ENCODE peak calls at places on chromosome 5, in seven cellular contexts. G, C, H, Y, O, A and X are unnamed samples.

GRCh38 chr5:112228672-112229071 is 190.4 kb downstream of the EPB41L4A start:
- DNase-seq in G (no peak), A (no peak), Y (peak; percentile 15), O (no peak), C (peak; percentile 47), H (peak; percentile 3), X (peak; percentile 92)

GRCh38 chr5:11555171-11555570 is 349.1 kb downstream of the CTNND2 start:
- DNase-seq in H (no peak), A (no peak), G (no peak), O (no peak), C (no peak), Y (no peak), X (no peak)

GRCh38 chr5:25568989-25569625 is 924.3 kb upstream of the CDH10 start:
- DNase-seq in H (no peak), G (no peak), C (no peak), Y (no peak), A (no peak), O (no peak), X (no peak)

GRCh38 chr5:16669776-16670175 is 53.0 kb upstream of the RETREG1 start:
- DNase-seq in O (no peak), A (no peak), G (no peak), C (no peak), Y (peak; percentile 62), H (peak; percentile 17), X (no peak)

GRCh38 chr5:54180616-54181015 is 129.8 kb downstream of the ARL15 start:
- DNase-seq in A (no peak), O (no peak), Y (peak; percentile 47), G (peak; percentile 30), H (peak; percentile 36), C (no peak), X (no peak)

GRCh38 chr5:139808481-139809330 is 13.1 kb downstream of the PSD2 start:
- DNase-seq in G (peak; percentile 86), O (peak; percentile 71), Y (peak; percentile 2), H (peak; percentile 20), C (peak; percentile 24), A (no peak), X (no peak)

GRCh38 chr5:160369990-160370712 is at the start of gene C1QTNF2:
- DNase-seq in H (peak; percentile 67), G (peak; percentile 68), O (no peak), Y (peak; percentile 43), A (no peak), C (peak; percentile 67), X (peak; percentile 22)

GRCh38 chr5:154505567-154505966 is 27.5 kb upstream of the HAND1 start:
- DNase-seq in A (no peak), H (no peak), Y (no peak), C (no peak), G (peak; percentile 24), O (no peak), X (no peak)

GRCh38 chr5:36949593-36949992 is 73.0 kb downstream of the NIPBL start:
- DNase-seq in C (no peak), H (no peak), Y (no peak), O (no peak), G (no peak), A (no peak), X (no peak)

GRCh38 chr5:171299228-171299627 is 9.8 kb upstream of the TLX3 start:
- DNase-seq in Y (no peak), A (no peak), C (peak; percentile 75), H (no peak), O (no peak), G (no peak), X (no peak)

GRCh38 chr5:133376986-133377385 is 235.4 kb downstream of the FSTL4 start:
- DNase-seq in G (no peak), O (no peak), C (peak; percentile 0), H (no peak), A (no peak), Y (peak; percentile 4), X (no peak)

GRCh38 chr5:52564594-52564993 is 223.1 kb upstream of the ITGA1 start:
- DNase-seq in H (no peak), Y (no peak), C (no peak), G (no peak), O (no peak), A (no peak), X (no peak)

GRCh38 chr5:1763960-1764605 is 35.6 kb downstream of the MRPL36 start:
- DNase-seq in O (no peak), Y (no peak), C (no peak), H (peak; percentile 4), A (no peak), G (no peak), X (no peak)

GRCh38 chr5:152427691-152428090 is 22.6 kb upstream of the NMUR2 start:
- DNase-seq in H (no peak), A (no peak), C (no peak), G (no peak), Y (no peak), O (no peak), X (no peak)

GRCh38 chr5:180785794-180786221 is 16.8 kb downstream of the MGAT1 start:
- DNase-seq in A (no peak), H (peak; percentile 81), G (no peak), Y (peak; percentile 65), O (no peak), C (peak; percentile 48), X (no peak)

GRCh38 chr5:39543335-39543734 is 118.6 kb upstream of the DAB2 start:
- DNase-seq in A (no peak), H (no peak), O (no peak), G (no peak), Y (no peak), C (no peak), X (no peak)

GRCh38 chr5:109239501-109239900 is 170.3 kb downstream of the PJA2 start:
- DNase-seq in H (no peak), C (no peak), Y (no peak), G (no peak), O (no peak), A (no peak), X (no peak)

GRCh38 chr5:10591946-10592345 is 28.1 kb downstream of the ANKRD33B start:
- DNase-seq in H (no peak), C (no peak), Y (no peak), A (no peak), O (no peak), G (no peak), X (no peak)

GRCh38 chr5:53397141-53397794 is 83.2 kb upstream of the FST start:
- DNase-seq in G (no peak), H (no peak), C (no peak), O (no peak), A (no peak), Y (no peak), X (no peak)

GRCh38 chr5:10046681-10047080 is 203.0 kb downstream of the ATPSCKMT start:
- DNase-seq in O (no peak), A (no peak), C (no peak), Y (no peak), G (no peak), H (no peak), X (no peak)

GRCh38 chr5:968953-969352 is 39.6 kb upstream of the NKD2 start:
- DNase-seq in O (no peak), C (no peak), Y (no peak), A (no peak), G (no peak), H (no peak), X (no peak)

GRCh38 chr5:73867344-73868335 is 241.6 kb downstream of the ARHGEF28 start:
- DNase-seq in O (no peak), G (no peak), Y (peak; percentile 60), H (peak; percentile 51), C (no peak), A (no peak), X (no peak)

GRCh38 chr5:96808868-96809558 is 1.3 kb upstream of the ERAP1 start:
- DNase-seq in A (no peak), C (no peak), O (no peak), Y (no peak), H (no peak), G (no peak), X (no peak)

GRCh38 chr5:96807099-96807654 is 568 bp downstream of the ERAP1 start:
- DNase-seq in Y (peak; percentile 41), G (peak; percentile 66), H (peak; percentile 75), C (peak; percentile 77), A (no peak), O (peak; percentile 66), X (peak; percentile 93)

GRCh38 chr5:96808541-96808828 is 740 bp upstream of the ERAP1 start:
- DNase-seq in A (no peak), G (no peak), Y (no peak), H (no peak), O (no peak), C (no peak), X (no peak)

GRCh38 chr5:96812851-96813250 is 5.1 kb upstream of the ERAP1 start:
- DNase-seq in A (no peak), G (no peak), O (no peak), H (no peak), Y (no peak), C (no peak), X (no peak)

GRCh38 chr5:96809898-96810297 is 2.2 kb upstream of the ERAP1 start:
- DNase-seq in H (no peak), G (no peak), A (no peak), O (no peak), C (peak; percentile 21), Y (no peak), X (no peak)
- TF ChIP-seq CTCF in H (no peak), G (no peak), A (no peak), O (no peak), C (no peak), Y (no peak), X (no peak)

GRCh38 chr5:91311697-91312501 is 71.2 kb downstream of the ARRDC3 start:
- DNase-seq in C (peak; percentile 61), G (no peak), O (peak; percentile 56), Y (peak; percentile 99), H (peak; percentile 99), A (peak; percentile 61), X (no peak)
- TF ChIP-seq CTCF in C (no peak), G (no peak), O (no peak), Y (peak; percentile 64), H (no peak), A (no peak), X (no peak)

GRCh38 chr5:61815343-61815742 is 483.3 kb downstream of the ZSWIM6 start:
- DNase-seq in O (no peak), A (no peak), C (no peak), Y (no peak), H (no peak), G (no peak), X (no peak)

GRCh38 chr5:61821561-61821960 is 484.4 kb upstream of the KIF2A start:
- DNase-seq in C (no peak), A (no peak), Y (no peak), G (no peak), O (no peak), H (no peak), X (no peak)

GRCh38 chr5:61816585-61817450 is 484.8 kb downstream of the ZSWIM6 start:
- DNase-seq in O (no peak), H (no peak), Y (no peak), C (no peak), A (no peak), G (no peak), X (no peak)

GRCh38 chr5:61816146-61816545 is 484.1 kb downstream of the ZSWIM6 start:
- DNase-seq in H (no peak), O (no peak), A (no peak), G (peak; percentile 10), C (no peak), Y (no peak), X (no peak)

GRCh38 chr5:61817472-61818326 is 485.6 kb downstream of the ZSWIM6 start:
- DNase-seq in Y (peak; percentile 57), O (no peak), H (peak; percentile 26), G (peak; percentile 46), A (no peak), C (peak; percentile 76), X (no peak)
- TF ChIP-seq CTCF in Y (peak; percentile 72), O (peak; percentile 9), H (peak; percentile 72), G (peak; percentile 63), A (peak; percentile 30), C (no peak), X (peak; percentile 39)

GRCh38 chr5:79702606-79703380 is 13.2 kb downstream of the CMYA5 start:
- DNase-seq in C (no peak), O (peak; percentile 35), G (peak; percentile 41), A (no peak), Y (peak; percentile 45), H (peak; percentile 56), X (no peak)
- TF ChIP-seq CTCF in C (no peak), O (peak; percentile 54), G (peak; percentile 68), A (peak; percentile 62), Y (peak; percentile 82), H (peak; percentile 69), X (no peak)